ENCODE peak calls at places on chromosomes 5 and 9, in six cellular contexts. T is psoas muscle, W is colonic mucosa, F is cardiac muscle cell, O is heart left ventricle, Z is hepatocyte. Y is an unnamed sample.

GRCh38 chr9:125446581-125447094 is 185.0 kb downstream of the GAPVD1 start:
- DNase-seq in F (no peak), W (no peak), T (no peak), Z (no peak), O (no peak), Y (peak; percentile 12)

GRCh38 chr9:87714819-87715218 is 11.1 kb upstream of the CTSL start:
- DNase-seq in T (no peak), F (peak; percentile 95), O (no peak), Z (peak; percentile 68), W (no peak), Y (no peak)

GRCh38 chr9:38153152-38153909 is 84.3 kb upstream of the SHB start:
- DNase-seq in O (no peak), T (no peak), W (no peak), Z (peak; percentile 27), F (no peak), Y (no peak)

GRCh38 chr5:123033157-123033671 is 3.3 kb downstream of the PPIC start:
- DNase-seq in W (no peak), O (no peak), F (no peak), Z (no peak), T (no peak), Y (no peak)

GRCh38 chr9:110655723-110656641 is 12.6 kb upstream of the MUSK start:
- DNase-seq in W (no peak), Z (no peak), O (no peak), T (peak; percentile 29), F (peak; percentile 91), Y (no peak)

GRCh38 chr9:122213589-122214413 is 15.0 kb downstream of the LHX6 start:
- DNase-seq in Z (peak; percentile 83), F (no peak), T (peak; percentile 44), W (peak; percentile 64), O (peak; percentile 42), Y (no peak)

GRCh38 chr9:121711281-121711680 is 59.8 kb downstream of the DAB2IP start:
- DNase-seq in O (no peak), F (no peak), W (no peak), T (no peak), Z (no peak), Y (no peak)

GRCh38 chr5:154276932-154277331 is 86.4 kb downstream of the GALNT10 start:
- DNase-seq in O (peak; percentile 70), W (peak; percentile 43), Z (peak; percentile 63), T (peak; percentile 63), F (peak; percentile 96), Y (no peak)

GRCh38 chr9:86349271-86349670 is 4.9 kb downstream of the TUT7 start:
- DNase-seq in W (no peak), F (no peak), Z (no peak), O (no peak), T (no peak), Y (no peak)
- H3K4me1 ChIP-seq in W (peaks cover 13% of the 10 kb centered on the region), F (peaks cover 10% of the 10 kb centered on the region), Z (peaks cover 15% of the 10 kb centered on the region), O (peaks cover 27% of the 10 kb centered on the region), T (peaks cover 60% of the 10 kb centered on the region), Y (peaks cover 39% of the 10 kb centered on the region)

GRCh38 chr5:171493646-171494393 is 74.4 kb downstream of the FGF18 start:
- DNase-seq in Z (no peak), O (no peak), T (no peak), F (no peak), W (no peak), Y (no peak)

GRCh38 chr5:171496431-171496830 is 77.0 kb downstream of the FGF18 start:
- DNase-seq in W (no peak), T (no peak), F (no peak), Z (no peak), O (no peak), Y (no peak)

GRCh38 chr5:171492781-171493180 is 73.3 kb downstream of the FGF18 start:
- DNase-seq in Z (no peak), W (no peak), F (peak; percentile 19), T (no peak), O (no peak), Y (no peak)

GRCh38 chr5:171494452-171495121 is 75.1 kb downstream of the FGF18 start:
- DNase-seq in O (peak; percentile 79), T (peak; percentile 71), F (peak; percentile 92), Z (peak; percentile 73), W (peak; percentile 29), Y (no peak)

DNA sequence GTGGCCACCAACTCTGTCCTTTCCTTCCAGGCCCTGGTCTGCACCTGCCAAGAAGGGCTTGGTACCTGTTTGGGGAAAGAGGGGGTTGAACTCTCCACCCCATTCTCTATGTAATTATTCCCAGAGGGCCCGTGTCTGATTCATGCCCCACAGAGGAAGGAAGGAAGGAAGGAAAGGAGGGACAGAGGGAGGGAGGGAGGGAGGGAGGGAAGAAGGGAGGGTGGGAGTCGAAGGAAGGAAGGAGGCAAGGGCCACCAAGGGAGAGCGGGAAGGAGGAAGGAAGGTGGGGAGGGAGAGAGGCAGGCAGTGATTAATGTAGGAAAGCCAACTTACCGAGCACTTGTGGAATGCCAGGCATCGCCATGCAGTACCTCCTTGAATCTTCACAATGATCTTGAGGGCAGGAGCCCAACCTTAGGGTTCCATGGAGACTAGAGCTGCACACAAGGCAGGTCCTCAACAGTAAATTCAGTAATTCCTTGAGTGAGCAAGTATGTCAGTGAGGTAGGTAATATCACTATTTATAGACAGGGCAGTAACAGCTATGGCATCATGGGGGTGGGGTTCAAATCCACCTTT is 75.8 kb downstream of the FGF18 start:
- DNase-seq in Z (no peak), T (no peak), O (no peak), W (no peak), F (no peak), Y (no peak)
- H3K4me3 ChIP-seq in Z (no peak overlapping the region), T (no peak overlapping the region), O (peak overlapping the region; percentile 3), W (no peak overlapping the region), F (no peak overlapping the region), Y (no peak overlapping the region)

DNA sequence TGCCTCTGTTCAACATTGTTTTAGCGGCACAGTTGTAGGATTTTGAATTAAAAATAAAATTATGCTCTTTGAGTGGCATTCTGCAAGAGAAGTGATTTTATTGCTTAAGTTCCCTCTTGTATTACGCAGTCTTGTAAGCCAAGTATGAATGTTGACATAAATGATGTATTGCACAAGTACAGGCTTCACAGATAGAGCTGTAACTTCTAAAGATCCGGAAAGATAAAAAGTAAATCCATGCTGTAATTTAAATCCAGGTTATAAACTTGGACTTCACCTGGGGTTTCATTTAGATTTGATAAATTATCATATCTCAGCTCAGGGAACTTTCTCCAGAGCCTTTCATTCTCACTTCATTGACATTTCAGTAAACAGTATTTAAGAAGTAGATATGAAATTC is 1114.7 kb downstream of the PTPRD start:
- DNase-seq in Z (no peak), F (no peak), T (no peak), W (no peak), O (no peak), Y (no peak)
- H3K27ac ChIP-seq in Z (no peak overlapping the region), F (no peak overlapping the region), T (no peak overlapping the region), W (no peak overlapping the region), O (no peak overlapping the region), Y (no peak overlapping the region)

DNA sequence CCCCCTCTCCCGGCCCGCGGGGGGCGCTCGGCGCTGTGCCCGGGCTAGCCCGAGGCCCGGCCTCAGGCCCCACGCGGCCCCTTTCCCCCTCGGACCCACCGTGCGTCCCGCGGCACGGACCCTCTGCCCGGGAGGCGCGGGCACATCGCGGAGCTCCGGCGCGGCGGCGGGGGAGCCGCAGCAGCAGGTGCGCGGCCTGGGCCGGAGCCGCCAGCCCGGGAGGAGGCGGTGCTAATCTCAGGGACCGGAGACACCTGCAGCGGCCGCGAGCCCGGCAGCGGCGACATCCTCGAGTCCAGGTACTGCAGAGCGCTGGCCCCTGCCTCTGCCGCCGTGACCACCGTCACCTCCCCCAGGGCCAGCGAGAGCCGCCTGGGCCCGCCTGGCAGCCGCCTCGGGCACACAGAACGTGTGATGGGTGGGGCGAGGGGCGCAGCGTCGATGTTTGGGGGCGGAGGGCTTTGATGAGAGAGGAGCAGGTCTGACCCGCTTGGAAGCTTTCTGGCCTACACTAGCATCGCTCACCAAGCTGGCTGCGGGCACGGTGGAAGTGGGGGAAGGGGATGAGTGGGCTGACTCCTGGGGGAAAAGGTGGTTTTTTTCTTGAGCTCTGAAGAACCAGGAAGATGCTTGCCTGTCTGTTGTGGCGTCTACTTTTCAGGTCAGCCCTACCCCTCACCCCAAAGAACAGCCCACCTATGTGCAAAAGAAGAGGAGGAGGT is 524 bp downstream of the CYFIP2 start:
- DNase-seq in O (peak; percentile 65), W (peak; percentile 48), F (no peak), T (no peak), Z (peak; percentile 73), Y (peak; percentile 45)
- H3K4me1 ChIP-seq in O (peaks cover 19% of the 10 kb centered on the region), W (peaks cover 4% of the 10 kb centered on the region), F (peaks cover 48% of the 10 kb centered on the region), T (peaks cover 16% of the 10 kb centered on the region), Z (peaks cover 11% of the 10 kb centered on the region), Y (peaks cover 73% of the 10 kb centered on the region)

GRCh38 chr5:95962785-95963184 is 1.1 kb upstream of the ELL2 start:
- DNase-seq in O (no peak), Z (peak; percentile 28), F (peak; percentile 45), T (no peak), W (no peak), Y (no peak)
- H3K4me3 ChIP-seq in O (peak overlapping the region; percentile 80), Z (no peak overlapping the region), F (no peak overlapping the region), T (peak overlapping the region; percentile 94), W (peak overlapping the region; percentile 88), Y (peak overlapping the region; percentile 70)

GRCh38 chr5:177447066-177447610 is 524 bp downstream of the PRR7 start:
- DNase-seq in F (peak; percentile 49), O (peak; percentile 65), T (no peak), W (peak; percentile 65), Z (peak; percentile 83), Y (peak; percentile 67)
- H3K27ac ChIP-seq in F (no peak overlapping the region), O (peak overlapping the region; percentile 60), T (no peak overlapping the region), W (no peak overlapping the region), Z (no peak overlapping the region), Y (peak overlapping the region; percentile 66)

DNA sequence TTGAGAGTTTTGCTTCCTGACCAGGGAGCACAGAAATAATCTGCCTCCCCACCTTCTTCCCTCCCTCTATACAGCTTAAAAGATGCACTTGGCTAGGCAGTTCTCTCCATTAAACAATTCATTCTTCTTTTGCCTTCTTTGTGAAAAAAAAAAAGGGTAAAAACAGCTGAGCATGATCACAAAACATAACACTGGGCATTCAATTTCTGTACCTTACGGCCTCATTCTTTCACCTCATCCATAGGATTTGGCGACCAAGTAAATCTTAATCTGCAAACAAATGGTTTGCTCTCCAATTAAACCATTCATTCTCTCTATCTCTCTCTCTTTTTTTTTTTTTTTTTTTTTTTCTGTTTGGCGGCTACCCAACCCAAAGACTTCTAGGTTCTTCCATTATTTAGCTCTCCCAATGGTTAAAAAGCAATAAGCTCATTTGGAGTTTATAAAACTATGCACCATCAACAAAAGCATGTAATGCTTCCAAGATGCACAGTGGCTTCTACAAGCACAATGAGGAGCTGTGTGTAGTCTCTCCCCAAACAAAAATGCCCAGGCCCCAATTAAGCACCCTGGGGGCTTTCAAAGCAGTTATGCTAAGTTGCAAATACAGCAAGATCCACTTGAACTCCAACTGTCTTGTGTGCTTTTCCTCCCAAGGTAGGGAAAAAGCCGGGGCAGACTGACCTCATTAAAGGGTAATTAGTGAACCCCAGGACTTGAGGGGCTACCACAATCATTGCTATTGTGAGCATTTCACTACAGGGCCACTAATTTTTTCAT is 13.4 kb downstream of the ZNF608 start:
- DNase-seq in F (no peak), Z (no peak), T (no peak), O (no peak), W (no peak), Y (no peak)
- H3K4me1 ChIP-seq in F (peaks cover 82% of the 10 kb centered on the region), Z (peaks cover 54% of the 10 kb centered on the region), T (peaks cover 41% of the 10 kb centered on the region), O (peaks cover 15% of the 10 kb centered on the region), W (no peaks in the 10 kb centered on the region), Y (no peaks in the 10 kb centered on the region)